ENCODE peak calls at places on chromosomes 16 and 17, in five cellular contexts. S, V, E, J and X are unnamed samples.

GRCh38 chr16:12524658-12525057 is 279.0 kb downstream of the CPPED1 start:
- DNase-seq in E (no peak), J (no peak), S (no peak), V (no peak), X (no peak)

GRCh38 chr17:28279411-28279810 is 39.6 kb upstream of the TMEM97 start:
- DNase-seq in V (no peak), S (no peak), J (no peak), E (no peak), X (no peak)

GRCh38 chr16:28938721-28939120 is 7.0 kb downstream of the CD19 start:
- DNase-seq in S (no peak), E (no peak), J (no peak), V (no peak), X (no peak)

GRCh38 chr17:63698886-63699637 is 863 bp downstream of the LIMD2 start:
- DNase-seq in V (no peak), J (no peak), S (peak; percentile 64), E (peak; percentile 54), X (no peak)

GRCh38 chr16:79013930-79014329 is 586.6 kb downstream of the MAF start:
- DNase-seq in J (no peak), S (no peak), E (no peak), V (no peak), X (no peak)

GRCh38 chr17:37790153-37790552 is 45.3 kb upstream of the HNF1B start:
- DNase-seq in V (no peak), S (no peak), E (no peak), J (no peak), X (no peak)

GRCh38 chr16:64051826-64052225 is 1070.0 kb downstream of the CDH11 start:
- DNase-seq in E (no peak), J (no peak), S (no peak), V (no peak), X (no peak)

GRCh38 chr17:59838196-59838911 is 54.4 kb downstream of the TUBD1 start:
- DNase-seq in V (no peak), J (no peak), S (no peak), E (no peak), X (no peak)

GRCh38 chr16:84503751-84504395 is 586 bp downstream of the MEAK7 start:
- DNase-seq in V (peak; percentile 45), E (peak; percentile 45), J (no peak), S (no peak), X (no peak)

GRCh38 chr17:40362696-40363479 is 1.6 kb downstream of the GJD3 start:
- DNase-seq in E (peak; percentile 62), S (peak; percentile 76), V (no peak), J (peak; percentile 97), X (no peak)

GRCh38 chr16:57848181-57848580 is 45.9 kb upstream of the KIFC3 start:
- DNase-seq in E (no peak), J (no peak), V (no peak), S (no peak), X (no peak)

GRCh38 chr16:65781363-65781762 is 585.1 kb upstream of the CDH5 start:
- DNase-seq in E (no peak), V (no peak), J (no peak), S (no peak), X (no peak)

GRCh38 chr16:61024180-61024900 is 1011.9 kb downstream of the CDH8 start:
- DNase-seq in S (no peak), V (no peak), J (no peak), E (no peak), X (no peak)

GRCh38 chr16:81917375-81917774 is 93.9 kb downstream of the SDR42E1 start:
- DNase-seq in S (no peak), V (no peak), J (no peak), E (no peak), X (no peak)

GRCh38 chr17:76670020-76670707 is 26.6 kb upstream of the ST6GALNAC1 start:
- DNase-seq in J (no peak), V (no peak), E (peak; percentile 23), S (peak; percentile 64), X (no peak)

GRCh38 chr16:27204232-27204915 is 1.0 kb downstream of the KDM8 start:
- DNase-seq in J (no peak), S (no peak), E (no peak), V (no peak), X (no peak)

GRCh38 chr17:71412803-71413202 is 708.0 kb upstream of the SOX9 start:
- DNase-seq in S (no peak), E (no peak), J (peak; percentile 79), V (no peak), X (peak; percentile 50)

GRCh38 chr16:13780406-13780805 is 139.5 kb upstream of the ERCC4 start:
- DNase-seq in J (no peak), V (no peak), E (no peak), S (no peak), X (no peak)

GRCh38 chr17:73492802-73493139 is 151.5 kb downstream of the SDK2 start:
- DNase-seq in E (no peak), S (no peak), J (no peak), V (no peak), X (no peak)

GRCh38 chr16:12459401-12459791 is 344.3 kb downstream of the CPPED1 start:
- DNase-seq in S (peak; percentile 28), J (no peak), V (no peak), E (peak; percentile 53), X (no peak)

GRCh38 chr17:73645050-73645871 is 1.0 kb upstream of the SDK2 start:
- DNase-seq in J (peak; percentile 40), E (no peak), S (peak; percentile 25), V (peak; percentile 26), X (no peak)

GRCh38 chr16:88672776-88673175 is 9.9 kb upstream of the MVD start:
- DNase-seq in S (no peak), E (no peak), J (peak; percentile 47), V (no peak), X (no peak)

GRCh38 chr16:57341441-57342303 is 16.9 kb upstream of the CCL22 start:
- DNase-seq in V (no peak), S (peak; percentile 77), E (no peak), J (no peak), X (no peak)

GRCh38 chr17:27539152-27539551 is 82.9 kb downstream of the KSR1 start:
- DNase-seq in S (no peak), V (no peak), J (no peak), E (no peak), X (no peak)

DNA sequence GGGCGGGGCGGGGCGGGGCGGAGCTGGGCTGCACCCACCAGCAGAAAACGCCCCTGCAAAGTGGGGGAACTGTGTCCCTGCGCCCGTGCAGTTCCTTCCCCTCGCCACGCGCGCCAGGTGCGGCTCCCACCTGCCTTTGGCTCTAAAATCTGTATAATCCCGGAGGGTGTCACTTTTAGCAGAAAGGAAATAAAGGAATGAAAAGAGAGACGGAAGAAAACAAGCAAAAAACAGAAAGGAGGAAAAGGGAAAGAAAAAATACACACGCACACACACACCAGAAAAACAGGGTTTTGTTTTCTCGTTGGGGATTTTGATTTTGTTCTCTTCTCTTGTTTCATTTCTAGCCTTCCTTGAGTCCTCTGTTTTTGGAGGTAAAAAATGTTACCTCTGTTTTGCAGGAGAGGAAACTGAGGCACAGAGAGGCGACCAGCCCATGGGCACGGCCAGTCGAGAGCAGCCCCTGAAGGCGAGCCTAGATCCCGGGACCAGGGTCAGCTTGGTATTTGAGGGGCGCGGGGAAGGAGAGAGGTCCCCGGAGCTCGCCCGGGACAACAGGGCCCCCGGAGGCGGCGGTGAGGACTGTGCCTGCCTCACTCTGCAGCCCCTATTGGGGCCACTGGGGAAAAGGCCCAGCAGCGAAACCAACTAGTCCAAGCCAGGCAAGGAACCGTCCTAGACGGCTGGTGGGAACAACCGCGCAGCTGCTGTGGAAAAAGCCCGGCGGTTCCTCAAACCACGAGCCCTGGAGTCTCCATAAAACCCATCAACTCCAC is 594 bp upstream of the CARHSP1 start:
- DNase-seq in E (no peak), V (peak; percentile 51), J (no peak), S (no peak), X (no peak)
- TF ChIP-seq POLR2A in E (no peak), V (no peak), J (no peak), S (no peak), X (no peak)

GRCh38 chr17:4948997-4949320 is 629 bp upstream of the PFN1 start:
- DNase-seq in E (peak; percentile 81), V (peak; percentile 82), J (no peak), S (peak; percentile 83), X (peak; percentile 89)
- TF ChIP-seq POLR2A in E (peak; percentile 62), V (no peak), J (peak; percentile 64), S (no peak), X (no peak)

GRCh38 chr17:82328141-82328993 is 5.2 kb downstream of the SECTM1 start:
- DNase-seq in V (no peak), S (peak; percentile 61), E (no peak), J (no peak), X (no peak)
- TF ChIP-seq POLR2A in V (no peak), S (no peak), E (no peak), J (no peak), X (no peak)

DNA sequence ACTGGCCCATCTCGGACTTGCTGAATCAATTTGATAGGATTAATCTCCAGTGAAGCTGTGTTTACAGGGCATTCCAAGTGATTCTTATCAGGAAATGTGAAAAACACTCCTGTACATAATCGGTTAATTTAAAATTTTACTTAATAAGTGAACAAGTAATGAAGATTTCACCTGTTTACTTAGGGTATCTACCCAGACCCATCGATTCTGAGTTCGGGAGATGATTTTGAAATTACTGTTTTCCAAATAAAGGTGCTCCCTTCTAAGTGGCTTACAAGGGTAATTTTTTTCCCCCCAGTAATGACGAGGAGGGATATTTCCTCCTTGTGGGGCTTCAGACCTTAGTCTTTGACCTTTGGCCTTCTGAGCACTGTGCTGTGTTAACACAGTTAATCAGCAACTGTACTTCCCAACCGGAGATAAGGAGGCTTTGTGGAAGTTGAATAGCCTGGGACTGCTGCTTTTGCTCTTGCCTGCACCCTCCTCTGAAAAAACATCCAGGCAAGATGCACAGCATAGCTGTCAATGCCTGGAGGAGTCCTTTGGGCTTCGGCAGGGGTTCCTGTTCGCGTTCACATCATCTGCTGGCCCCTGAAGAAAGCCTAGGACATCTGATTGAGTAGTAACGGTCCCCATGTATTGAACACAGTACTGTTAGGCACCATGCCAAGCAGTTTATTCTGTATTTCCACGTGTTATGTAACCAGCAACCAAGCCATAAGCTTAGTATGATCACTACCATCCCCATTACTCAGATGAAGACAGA is 1.8 kb downstream of the FAHD1 start:
- DNase-seq in J (no peak), E (no peak), V (no peak), S (no peak), X (no peak)
- TF ChIP-seq POLR2A in J (no peak), E (no peak), V (no peak), S (no peak), X (no peak)